ENCODE peak calls at places on chromosomes 2 and 18, in six cellular contexts. B, X, G, Y, I and O are unnamed samples.

GRCh38 chr2:44999540-44999939 is 9.7 kb downstream of the SIX2 start:
- DNase-seq in B (no peak), X (no peak), G (no peak), Y (no peak), I (no peak), O (no peak)

GRCh38 chr2:202609381-202610145 is 25.2 kb upstream of the FAM117B start:
- DNase-seq in B (no peak), X (no peak), G (no peak), Y (no peak), I (peak; percentile 59), O (no peak)

GRCh38 chr2:204541637-204542036 is 3.6 kb upstream of the PARD3B start:
- DNase-seq in B (no peak), X (no peak), G (no peak), Y (no peak), I (no peak), O (no peak)

GRCh38 chr2:86675611-86676015 is 44.5 kb upstream of the RMND5A start:
- DNase-seq in B (no peak), X (no peak), G (no peak), Y (peak; percentile 33), I (peak; percentile 30), O (no peak)

GRCh38 chr2:96413067-96413722 is 77.6 kb downstream of the NCAPH start:
- DNase-seq in B (peak; percentile 25), X (no peak), G (no peak), Y (peak; percentile 62), I (peak; percentile 73), O (no peak)

GRCh38 chr2:29559608-29560007 is 361.8 kb downstream of the ALK start:
- DNase-seq in B (no peak), X (no peak), G (no peak), Y (no peak), I (no peak), O (no peak)

GRCh38 chr2:144996225-144996795 is 476.4 kb upstream of the ZEB2 start:
- DNase-seq in B (peak; percentile 79), X (no peak), G (peak; percentile 3), Y (no peak), I (no peak), O (no peak)

GRCh38 chr2:235611337-235611736 is 117.5 kb downstream of the AGAP1 start:
- DNase-seq in B (no peak), X (no peak), G (no peak), Y (no peak), I (no peak), O (no peak)

GRCh38 chr18:30781601-30782000 is 260.9 kb downstream of the DSC3 start:
- DNase-seq in B (no peak), X (no peak), G (no peak), Y (no peak), I (no peak), O (no peak)

GRCh38 chr2:51387235-51387634 is 355.3 kb upstream of the NRXN1 start:
- DNase-seq in B (peak; percentile 25), X (no peak), G (peak; percentile 6), Y (no peak), I (no peak), O (no peak)

GRCh38 chr2:143968360-143968759 is 551.6 kb downstream of the ZEB2 start:
- DNase-seq in B (no peak), X (no peak), G (no peak), Y (no peak), I (no peak), O (no peak)

GRCh38 chr2:134206573-134206972 is 47.3 kb upstream of the MGAT5 start:
- DNase-seq in B (peak; percentile 31), X (no peak), G (no peak), Y (no peak), I (no peak), O (no peak)

GRCh38 chr2:143426296-143426695 is 297.1 kb downstream of the ARHGAP15 start:
- DNase-seq in B (peak; percentile 55), X (no peak), G (no peak), Y (no peak), I (no peak), O (no peak)

GRCh38 chr2:5725794-5726463 is 33.7 kb downstream of the SOX11 start:
- DNase-seq in B (no peak), X (no peak), G (no peak), Y (no peak), I (no peak), O (no peak)

GRCh38 chr18:2906522-2907458 is 60.0 kb downstream of the EMILIN2 start:
- DNase-seq in B (no peak), X (peak; percentile 31), G (no peak), Y (no peak), I (no peak), O (no peak)

GRCh38 chr2:164314148-164314547 is 307.1 kb downstream of the GRB14 start:
- DNase-seq in B (peak; percentile 9), X (no peak), G (no peak), Y (peak; percentile 10), I (peak; percentile 4), O (no peak)

GRCh38 chr2:134718956-134719814 is at the start of gene TMEM163:
- DNase-seq in B (no peak), X (no peak), G (no peak), Y (no peak), I (no peak), O (peak; percentile 42)

GRCh38 chr2:128301501-128301966 is 17.1 kb downstream of the HS6ST1 start:
- DNase-seq in B (peak; percentile 98), X (no peak), G (no peak), Y (peak; percentile 58), I (no peak), O (no peak)

GRCh38 chr2:68185541-68186164 is 28.0 kb downstream of the PNO1 start:
- DNase-seq in B (peak; percentile 44), X (peak; percentile 49), G (peak; percentile 30), Y (no peak), I (no peak), O (no peak)

GRCh38 chr2:191626497-191627151 is 51.3 kb upstream of the NABP1 start:
- DNase-seq in B (peak; percentile 73), X (no peak), G (peak; percentile 19), Y (no peak), I (no peak), O (no peak)

GRCh38 chr18:22391571-22392359 is 25.9 kb downstream of the CTAGE1 start:
- DNase-seq in B (peak; percentile 86), X (no peak), G (peak; percentile 46), Y (no peak), I (no peak), O (no peak)

GRCh38 chr2:223674998-223675609 is 72.9 kb upstream of the SCG2 start:
- DNase-seq in B (peak; percentile 73), X (no peak), G (peak; percentile 38), Y (peak; percentile 27), I (no peak), O (no peak)

GRCh38 chr2:216216951-216217903 is 108.1 kb downstream of the XRCC5 start:
- DNase-seq in B (peak; percentile 50), X (no peak), G (peak; percentile 72), Y (no peak), I (no peak), O (no peak)

GRCh38 chr2:158518083-158518482 is 61.3 kb downstream of the PKP4 start:
- DNase-seq in B (peak; percentile 74), X (no peak), G (no peak), Y (no peak), I (no peak), O (no peak)

GRCh38 chr2:217951091-217951490 is 51.7 kb downstream of the TNS1 start:
- DNase-seq in B (no peak), X (no peak), G (no peak), Y (no peak), I (no peak), O (no peak)

GRCh38 chr2:120445431-120446143 is 99.7 kb downstream of the INHBB start:
- DNase-seq in B (no peak), X (no peak), G (no peak), Y (no peak), I (no peak), O (no peak)

GRCh38 chr2:197028230-197028629 is 101.7 kb upstream of the PGAP1 start:
- DNase-seq in B (peak; percentile 57), X (no peak), G (peak; percentile 79), Y (no peak), I (no peak), O (no peak)

GRCh38 chr2:232490221-232491138 is 2.8 kb upstream of the ECEL1 start:
- DNase-seq in B (no peak), X (no peak), G (no peak), Y (no peak), I (no peak), O (no peak)

GRCh38 chr18:55588001-55588875 is at the start of gene TCF4:
- DNase-seq in B (peak; percentile 66), X (no peak), G (peak; percentile 17), Y (peak; percentile 21), I (peak; percentile 27), O (peak; percentile 53)

GRCh38 chr2:120764434-120764833 is 28.8 kb downstream of the GLI2 start:
- DNase-seq in B (no peak), X (no peak), G (no peak), Y (no peak), I (no peak), O (no peak)

GRCh38 chr2:186984481-186984880 is 135.5 kb upstream of the ZSWIM2 start:
- DNase-seq in B (no peak), X (no peak), G (no peak), Y (peak; percentile 2), I (no peak), O (no peak)

GRCh38 chr18:9736942-9737813 is 29.1 kb downstream of the RAB31 start:
- DNase-seq in B (no peak), X (no peak), G (no peak), Y (no peak), I (no peak), O (peak; percentile 72)